ENCODE peak calls at places on chromosomes 7 and 10, in eight cellular contexts. One of them, this sample, is unnamed. For H3K9me3, the result is how much of the 10 kb centered on the place peaks cover.

GRCh38 chr7:1463685-1464223 is 4.5 kb upstream of the MICALL2 start:
- DNase-seq in Panc1: no peak
- DNase-seq in adrenal gland: no peak
- DNase-seq in PC-3: no peak
- DNase-seq in heart right ventricle: no peak
- DNase-seq in fibroblast of lung: no peak
- DNase-seq in tibial nerve: no peak
- DNase-seq in naive thymus-derived CD4-positive, alpha-beta T cell: no peak
- DNase-seq in this sample: no peak

GRCh38 chr10:116168329-116168728 is 104.7 kb downstream of the GFRA1 start:
- DNase-seq in Panc1: no peak
- DNase-seq in fibroblast of lung: no peak
- DNase-seq in tibial nerve: no peak
- DNase-seq in heart right ventricle: no peak
- DNase-seq in naive thymus-derived CD4-positive, alpha-beta T cell: no peak
- DNase-seq in PC-3: no peak
- DNase-seq in adrenal gland: no peak
- DNase-seq in this sample: no peak

GRCh38 chr10:98361131-98361633 is 53.8 kb downstream of the PYROXD2 start:
- DNase-seq in fibroblast of lung: peak
- DNase-seq in tibial nerve: peak
- DNase-seq in naive thymus-derived CD4-positive, alpha-beta T cell: no peak
- DNase-seq in adrenal gland: peak
- DNase-seq in heart right ventricle: peak
- DNase-seq in PC-3: no peak
- DNase-seq in Panc1: no peak
- DNase-seq in this sample: no peak

GRCh38 chr7:32158751-32159360 is 88.6 kb upstream of the PDE1C start:
- DNase-seq in fibroblast of lung: peak
- DNase-seq in PC-3: peak
- DNase-seq in adrenal gland: no peak
- DNase-seq in naive thymus-derived CD4-positive, alpha-beta T cell: no peak
- DNase-seq in heart right ventricle: no peak
- DNase-seq in tibial nerve: no peak
- DNase-seq in Panc1: no peak
- DNase-seq in this sample: no peak

GRCh38 chr10:115335366-115335765 is 242.2 kb downstream of the ATRNL1 start:
- DNase-seq in fibroblast of lung: peak
- DNase-seq in adrenal gland: no peak
- DNase-seq in heart right ventricle: no peak
- DNase-seq in naive thymus-derived CD4-positive, alpha-beta T cell: no peak
- DNase-seq in Panc1: no peak
- DNase-seq in PC-3: no peak
- DNase-seq in tibial nerve: no peak
- DNase-seq in this sample: no peak

GRCh38 chr7:129786825-129787563 is 165.8 kb downstream of the UBE2H start:
- DNase-seq in fibroblast of lung: no peak
- DNase-seq in adrenal gland: no peak
- DNase-seq in tibial nerve: no peak
- DNase-seq in Panc1: no peak
- DNase-seq in PC-3: no peak
- DNase-seq in heart right ventricle: no peak
- DNase-seq in naive thymus-derived CD4-positive, alpha-beta T cell: no peak
- DNase-seq in this sample: no peak

GRCh38 chr7:107118109-107118900 is 50.5 kb upstream of the HBP1 start:
- DNase-seq in adrenal gland: no peak
- DNase-seq in heart right ventricle: no peak
- DNase-seq in naive thymus-derived CD4-positive, alpha-beta T cell: no peak
- DNase-seq in Panc1: no peak
- DNase-seq in PC-3: no peak
- DNase-seq in tibial nerve: no peak
- DNase-seq in fibroblast of lung: peak
- DNase-seq in this sample: no peak

GRCh38 chr7:67462781-67463191 is 466.2 kb downstream of the TYW1 start:
- DNase-seq in fibroblast of lung: peak
- DNase-seq in heart right ventricle: no peak
- DNase-seq in naive thymus-derived CD4-positive, alpha-beta T cell: no peak
- DNase-seq in tibial nerve: peak
- DNase-seq in adrenal gland: peak
- DNase-seq in PC-3: no peak
- DNase-seq in Panc1: no peak
- DNase-seq in this sample: no peak

GRCh38 chr7:158049271-158049670 is 538.4 kb downstream of the PTPRN2 start:
- DNase-seq in naive thymus-derived CD4-positive, alpha-beta T cell: no peak
- DNase-seq in tibial nerve: no peak
- DNase-seq in PC-3: no peak
- DNase-seq in heart right ventricle: no peak
- DNase-seq in fibroblast of lung: no peak
- DNase-seq in adrenal gland: no peak
- DNase-seq in Panc1: no peak
- DNase-seq in this sample: no peak

GRCh38 chr7:158053516-158053915 is 534.1 kb downstream of the PTPRN2 start:
- DNase-seq in heart right ventricle: no peak
- DNase-seq in fibroblast of lung: no peak
- DNase-seq in PC-3: no peak
- DNase-seq in naive thymus-derived CD4-positive, alpha-beta T cell: no peak
- DNase-seq in Panc1: no peak
- DNase-seq in adrenal gland: no peak
- DNase-seq in tibial nerve: no peak
- DNase-seq in this sample: no peak

GRCh38 chr7:158052381-158053095 is 535.1 kb downstream of the PTPRN2 start:
- DNase-seq in Panc1: no peak
- DNase-seq in adrenal gland: no peak
- DNase-seq in heart right ventricle: no peak
- DNase-seq in naive thymus-derived CD4-positive, alpha-beta T cell: no peak
- DNase-seq in tibial nerve: no peak
- DNase-seq in fibroblast of lung: no peak
- DNase-seq in PC-3: no peak
- DNase-seq in this sample: no peak

GRCh38 chr7:158050441-158051371 is 536.9 kb downstream of the PTPRN2 start:
- DNase-seq in adrenal gland: no peak
- DNase-seq in heart right ventricle: no peak
- DNase-seq in PC-3: no peak
- DNase-seq in tibial nerve: no peak
- DNase-seq in fibroblast of lung: no peak
- DNase-seq in Panc1: no peak
- DNase-seq in naive thymus-derived CD4-positive, alpha-beta T cell: no peak
- DNase-seq in this sample: no peak

GRCh38 chr7:158051372-158051760 is 536.3 kb downstream of the PTPRN2 start:
- DNase-seq in Panc1: no peak
- DNase-seq in naive thymus-derived CD4-positive, alpha-beta T cell: no peak
- DNase-seq in tibial nerve: no peak
- DNase-seq in adrenal gland: no peak
- DNase-seq in fibroblast of lung: no peak
- DNase-seq in PC-3: no peak
- DNase-seq in heart right ventricle: no peak
- DNase-seq in this sample: no peak
- H3K9me3 ChIP-seq in Panc1: under half
- H3K9me3 ChIP-seq in naive thymus-derived CD4-positive, alpha-beta T cell: under half
- H3K9me3 ChIP-seq in tibial nerve: under half
- H3K9me3 ChIP-seq in adrenal gland: under half
- H3K9me3 ChIP-seq in fibroblast of lung: under half
- H3K9me3 ChIP-seq in PC-3: under half
- H3K9me3 ChIP-seq in heart right ventricle: under half
- H3K9me3 ChIP-seq in this sample: under half

GRCh38 chr10:119770928-119771327 is 45.1 kb downstream of the INPP5F start:
- DNase-seq in heart right ventricle: no peak
- DNase-seq in fibroblast of lung: peak
- DNase-seq in Panc1: no peak
- DNase-seq in adrenal gland: no peak
- DNase-seq in tibial nerve: no peak
- DNase-seq in naive thymus-derived CD4-positive, alpha-beta T cell: no peak
- DNase-seq in PC-3: no peak
- DNase-seq in this sample: no peak

GRCh38 chr10:119772347-119772746 is 46.5 kb downstream of the INPP5F start:
- DNase-seq in heart right ventricle: no peak
- DNase-seq in tibial nerve: no peak
- DNase-seq in Panc1: no peak
- DNase-seq in PC-3: no peak
- DNase-seq in fibroblast of lung: no peak
- DNase-seq in naive thymus-derived CD4-positive, alpha-beta T cell: no peak
- DNase-seq in adrenal gland: no peak
- DNase-seq in this sample: no peak

GRCh38 chr10:119768455-119769094 is 42.7 kb downstream of the INPP5F start:
- DNase-seq in fibroblast of lung: no peak
- DNase-seq in adrenal gland: no peak
- DNase-seq in Panc1: no peak
- DNase-seq in PC-3: no peak
- DNase-seq in heart right ventricle: no peak
- DNase-seq in tibial nerve: no peak
- DNase-seq in naive thymus-derived CD4-positive, alpha-beta T cell: no peak
- DNase-seq in this sample: no peak

GRCh38 chr10:119775529-119775928 is 49.7 kb downstream of the INPP5F start:
- DNase-seq in Panc1: no peak
- DNase-seq in fibroblast of lung: no peak
- DNase-seq in tibial nerve: no peak
- DNase-seq in heart right ventricle: no peak
- DNase-seq in adrenal gland: no peak
- DNase-seq in naive thymus-derived CD4-positive, alpha-beta T cell: no peak
- DNase-seq in PC-3: no peak
- DNase-seq in this sample: no peak

GRCh38 chr10:119769886-119770285 is 44.0 kb downstream of the INPP5F start:
- DNase-seq in PC-3: peak
- DNase-seq in fibroblast of lung: peak
- DNase-seq in tibial nerve: no peak
- DNase-seq in Panc1: no peak
- DNase-seq in naive thymus-derived CD4-positive, alpha-beta T cell: no peak
- DNase-seq in heart right ventricle: no peak
- DNase-seq in adrenal gland: no peak
- DNase-seq in this sample: no peak
- H3K4me3 ChIP-seq in PC-3: no peak
- H3K4me3 ChIP-seq in fibroblast of lung: no peak
- H3K4me3 ChIP-seq in tibial nerve: no peak
- H3K4me3 ChIP-seq in Panc1: no peak
- H3K4me3 ChIP-seq in naive thymus-derived CD4-positive, alpha-beta T cell: no peak
- H3K4me3 ChIP-seq in heart right ventricle: no peak
- H3K4me3 ChIP-seq in adrenal gland: no peak
- H3K4me3 ChIP-seq in this sample: no peak

DNA sequence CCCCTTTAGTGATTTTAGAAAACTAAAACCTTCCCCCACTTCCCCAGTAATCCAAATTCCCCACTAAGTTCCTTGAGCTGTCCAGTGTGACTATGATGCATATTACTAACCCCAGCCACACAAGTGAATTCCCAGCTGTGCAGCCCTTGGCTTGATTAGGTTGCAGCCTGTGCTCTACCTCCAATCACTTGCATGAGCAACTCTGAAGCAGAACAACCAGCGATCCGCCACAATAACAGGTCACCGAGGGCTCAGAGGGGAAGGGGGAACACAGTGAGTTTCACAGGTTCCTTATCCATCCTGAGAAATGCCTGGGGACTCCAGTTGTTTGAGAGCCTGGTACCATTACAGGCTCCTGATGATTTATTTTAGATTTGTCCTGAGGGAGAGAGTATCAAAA is 901.3 kb downstream of the SORCS3 start:
- DNase-seq in fibroblast of lung: no peak
- DNase-seq in tibial nerve: no peak
- DNase-seq in PC-3: no peak
- DNase-seq in naive thymus-derived CD4-positive, alpha-beta T cell: no peak
- DNase-seq in heart right ventricle: no peak
- DNase-seq in Panc1: no peak
- DNase-seq in adrenal gland: no peak
- DNase-seq in this sample: no peak
- H3K9me3 ChIP-seq in fibroblast of lung: under half
- H3K9me3 ChIP-seq in tibial nerve: under half
- H3K9me3 ChIP-seq in PC-3: under half
- H3K9me3 ChIP-seq in naive thymus-derived CD4-positive, alpha-beta T cell: under half
- H3K9me3 ChIP-seq in heart right ventricle: under half
- H3K9me3 ChIP-seq in Panc1: under half
- H3K9me3 ChIP-seq in adrenal gland: under half
- H3K9me3 ChIP-seq in this sample: under half

GRCh38 chr7:23275906-23276305 is 23.2 kb upstream of the MALSU1 start:
- DNase-seq in adrenal gland: no peak
- DNase-seq in Panc1: no peak
- DNase-seq in tibial nerve: no peak
- DNase-seq in fibroblast of lung: no peak
- DNase-seq in PC-3: no peak
- DNase-seq in naive thymus-derived CD4-positive, alpha-beta T cell: no peak
- DNase-seq in heart right ventricle: no peak
- DNase-seq in this sample: no peak

GRCh38 chr7:23272275-23272674 is 25.7 kb downstream of the GPNMB start:
- DNase-seq in tibial nerve: no peak
- DNase-seq in heart right ventricle: no peak
- DNase-seq in Panc1: no peak
- DNase-seq in adrenal gland: no peak
- DNase-seq in fibroblast of lung: no peak
- DNase-seq in naive thymus-derived CD4-positive, alpha-beta T cell: no peak
- DNase-seq in PC-3: no peak
- DNase-seq in this sample: no peak

GRCh38 chr7:23276947-23277346 is 22.2 kb upstream of the MALSU1 start:
- DNase-seq in tibial nerve: no peak
- DNase-seq in Panc1: no peak
- DNase-seq in adrenal gland: no peak
- DNase-seq in fibroblast of lung: no peak
- DNase-seq in PC-3: no peak
- DNase-seq in heart right ventricle: no peak
- DNase-seq in naive thymus-derived CD4-positive, alpha-beta T cell: no peak
- DNase-seq in this sample: no peak

GRCh38 chr7:23276381-23276780 is 22.8 kb upstream of the MALSU1 start:
- DNase-seq in naive thymus-derived CD4-positive, alpha-beta T cell: no peak
- DNase-seq in fibroblast of lung: no peak
- DNase-seq in Panc1: no peak
- DNase-seq in PC-3: peak
- DNase-seq in adrenal gland: no peak
- DNase-seq in tibial nerve: no peak
- DNase-seq in heart right ventricle: no peak
- DNase-seq in this sample: no peak

DNA sequence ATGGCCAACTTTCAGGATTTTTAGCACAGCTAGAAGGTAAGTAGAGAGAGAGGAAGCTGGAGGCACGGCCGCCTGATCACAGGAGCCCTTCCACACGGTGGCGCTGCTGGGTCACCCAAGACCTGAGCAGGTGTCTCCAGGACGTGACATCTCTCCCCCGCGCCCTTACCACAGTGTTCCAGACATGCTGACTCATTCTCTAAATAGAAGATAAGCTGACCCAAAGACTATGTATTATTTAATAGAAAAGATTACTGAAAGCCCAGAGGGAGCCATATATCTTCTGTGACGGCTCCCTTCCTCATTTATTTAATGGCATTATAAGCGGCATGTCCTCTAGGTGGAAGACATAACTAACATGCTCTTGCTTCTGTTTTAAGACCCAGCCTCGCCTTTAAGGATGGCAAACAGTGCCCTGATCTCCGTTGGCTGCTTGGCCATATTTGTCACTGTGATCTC is 26.0 kb upstream of the MALSU1 start:
- DNase-seq in adrenal gland: peak
- DNase-seq in fibroblast of lung: peak
- DNase-seq in heart right ventricle: peak
- DNase-seq in naive thymus-derived CD4-positive, alpha-beta T cell: peak
- DNase-seq in tibial nerve: peak
- DNase-seq in PC-3: peak
- DNase-seq in Panc1: peak
- DNase-seq in this sample: peak
- H3K4me3 ChIP-seq in adrenal gland: no peak
- H3K4me3 ChIP-seq in fibroblast of lung: no peak
- H3K4me3 ChIP-seq in heart right ventricle: no peak
- H3K4me3 ChIP-seq in naive thymus-derived CD4-positive, alpha-beta T cell: no peak
- H3K4me3 ChIP-seq in tibial nerve: no peak
- H3K4me3 ChIP-seq in PC-3: peak
- H3K4me3 ChIP-seq in Panc1: peak
- H3K4me3 ChIP-seq in this sample: no peak

This sample was measured in CD8-positive, alpha-beta memory T cell.